ENCODE peak calls at places on chromosomes 1 and 21, in seven cellular contexts. One of them, this sample, is unnamed.
A peak's percentile ranks its signal among the peaks of the same experiment; 100 is the strongest.

GRCh38 chr1:225441314-225442119 is 13.7 kb upstream of the LBR start:
- DNase-seq in ascending aorta: peak; percentile 30
- DNase-seq in colonic mucosa: peak; percentile 87
- DNase-seq in GM23338: no peak
- DNase-seq in upper lobe of right lung: no peak
- DNase-seq in adrenal gland: no peak
- DNase-seq in kidney: no peak
- DNase-seq in this sample: no peak

GRCh38 chr1:159925713-159926066 is 383 bp upstream of the TAGLN2 start:
- DNase-seq in colonic mucosa: no peak
- DNase-seq in adrenal gland: no peak
- DNase-seq in kidney: peak; percentile 78
- DNase-seq in GM23338: no peak
- DNase-seq in upper lobe of right lung: no peak
- DNase-seq in ascending aorta: peak; percentile 78
- DNase-seq in this sample: no peak

GRCh38 chr1:244350027-244350426 is 101.7 kb downstream of the ADSS2 start:
- DNase-seq in ascending aorta: no peak
- DNase-seq in GM23338: no peak
- DNase-seq in adrenal gland: no peak
- DNase-seq in upper lobe of right lung: no peak
- DNase-seq in colonic mucosa: no peak
- DNase-seq in kidney: no peak
- DNase-seq in this sample: no peak

GRCh38 chr1:118185083-118185899 is at the start of gene SPAG17:
- DNase-seq in colonic mucosa: peak; percentile 80
- DNase-seq in ascending aorta: no peak
- DNase-seq in kidney: peak; percentile 93
- DNase-seq in GM23338: peak; percentile 99
- DNase-seq in adrenal gland: peak; percentile 70
- DNase-seq in upper lobe of right lung: peak; percentile 77
- DNase-seq in this sample: no peak

GRCh38 chr1:15279576-15280230 is 32.7 kb downstream of the FHAD1 start:
- DNase-seq in colonic mucosa: no peak
- DNase-seq in adrenal gland: no peak
- DNase-seq in GM23338: peak; percentile 55
- DNase-seq in ascending aorta: no peak
- DNase-seq in kidney: no peak
- DNase-seq in upper lobe of right lung: no peak
- DNase-seq in this sample: no peak

GRCh38 chr1:104760017-104760416 is 1010.3 kb downstream of the AMY1C start:
- DNase-seq in ascending aorta: no peak
- DNase-seq in colonic mucosa: no peak
- DNase-seq in upper lobe of right lung: no peak
- DNase-seq in GM23338: no peak
- DNase-seq in kidney: no peak
- DNase-seq in adrenal gland: no peak
- DNase-seq in this sample: no peak

GRCh38 chr21:34154878-34155277 is 81.5 kb downstream of the MRPS6 start:
- DNase-seq in kidney: no peak
- DNase-seq in GM23338: no peak
- DNase-seq in colonic mucosa: no peak
- DNase-seq in adrenal gland: no peak
- DNase-seq in upper lobe of right lung: no peak
- DNase-seq in ascending aorta: no peak
- DNase-seq in this sample: no peak

GRCh38 chr1:108877858-108878257 is 1.1 kb downstream of the GPSM2 start:
- DNase-seq in upper lobe of right lung: no peak
- DNase-seq in colonic mucosa: peak; percentile 25
- DNase-seq in adrenal gland: no peak
- DNase-seq in ascending aorta: no peak
- DNase-seq in kidney: no peak
- DNase-seq in GM23338: no peak
- DNase-seq in this sample: no peak

GRCh38 chr21:26457817-26458216 is 115.3 kb downstream of the CYYR1 start:
- DNase-seq in ascending aorta: no peak
- DNase-seq in kidney: no peak
- DNase-seq in colonic mucosa: no peak
- DNase-seq in upper lobe of right lung: no peak
- DNase-seq in GM23338: no peak
- DNase-seq in adrenal gland: no peak
- DNase-seq in this sample: no peak

GRCh38 chr1:9539165-9539828 is at the start of gene SLC25A33:
- DNase-seq in ascending aorta: peak; percentile 98
- DNase-seq in GM23338: peak; percentile 97
- DNase-seq in upper lobe of right lung: peak; percentile 99
- DNase-seq in adrenal gland: peak; percentile 98
- DNase-seq in kidney: peak; percentile 99
- DNase-seq in colonic mucosa: peak; percentile 99
- DNase-seq in this sample: peak; percentile 87

GRCh38 chr1:77031101-77031662 is 163.9 kb downstream of the ST6GALNAC5 start:
- DNase-seq in kidney: no peak
- DNase-seq in GM23338: no peak
- DNase-seq in colonic mucosa: no peak
- DNase-seq in upper lobe of right lung: no peak
- DNase-seq in ascending aorta: no peak
- DNase-seq in adrenal gland: no peak
- DNase-seq in this sample: no peak

GRCh38 chr1:191669629-191670028 is 488.6 kb upstream of the RGS18 start:
- DNase-seq in upper lobe of right lung: no peak
- DNase-seq in ascending aorta: no peak
- DNase-seq in GM23338: no peak
- DNase-seq in adrenal gland: no peak
- DNase-seq in kidney: no peak
- DNase-seq in colonic mucosa: no peak
- DNase-seq in this sample: no peak

GRCh38 chr1:234484218-234484617 is 5.2 kb upstream of the TARBP1 start:
- DNase-seq in upper lobe of right lung: no peak
- DNase-seq in colonic mucosa: no peak
- DNase-seq in ascending aorta: no peak
- DNase-seq in kidney: no peak
- DNase-seq in GM23338: no peak
- DNase-seq in adrenal gland: no peak
- DNase-seq in this sample: no peak

GRCh38 chr1:112507896-112508241 is 896 bp upstream of the WNT2B start:
- DNase-seq in kidney: no peak
- DNase-seq in colonic mucosa: no peak
- DNase-seq in ascending aorta: no peak
- DNase-seq in adrenal gland: no peak
- DNase-seq in upper lobe of right lung: no peak
- DNase-seq in GM23338: peak; percentile 79
- DNase-seq in this sample: no peak

GRCh38 chr1:69123486-69123885 is 444.2 kb upstream of the LRRC7 start:
- DNase-seq in colonic mucosa: no peak
- DNase-seq in ascending aorta: no peak
- DNase-seq in GM23338: no peak
- DNase-seq in upper lobe of right lung: no peak
- DNase-seq in adrenal gland: no peak
- DNase-seq in kidney: no peak
- DNase-seq in this sample: no peak

GRCh38 chr1:186680031-186681012 is at the start of gene PTGS2:
- DNase-seq in kidney: peak; percentile 91
- DNase-seq in GM23338: peak; percentile 93
- DNase-seq in upper lobe of right lung: peak; percentile 93
- DNase-seq in adrenal gland: peak; percentile 50
- DNase-seq in colonic mucosa: peak; percentile 80
- DNase-seq in ascending aorta: peak; percentile 87
- DNase-seq in this sample: peak; percentile 41

GRCh38 chr1:169745015-169745861 is 11.4 kb upstream of the SELE start:
- DNase-seq in kidney: no peak
- DNase-seq in GM23338: no peak
- DNase-seq in ascending aorta: no peak
- DNase-seq in adrenal gland: no peak
- DNase-seq in upper lobe of right lung: no peak
- DNase-seq in colonic mucosa: no peak
- DNase-seq in this sample: no peak

GRCh38 chr1:227449051-227449450 is 114.3 kb upstream of the ZNF678 start:
- DNase-seq in upper lobe of right lung: no peak
- DNase-seq in GM23338: peak; percentile 89
- DNase-seq in colonic mucosa: no peak
- DNase-seq in kidney: peak; percentile 18
- DNase-seq in adrenal gland: no peak
- DNase-seq in ascending aorta: no peak
- DNase-seq in this sample: no peak

GRCh38 chr21:20451051-20451450 is 547.2 kb upstream of the NCAM2 start:
- DNase-seq in ascending aorta: no peak
- DNase-seq in kidney: no peak
- DNase-seq in adrenal gland: no peak
- DNase-seq in colonic mucosa: no peak
- DNase-seq in upper lobe of right lung: no peak
- DNase-seq in GM23338: no peak
- DNase-seq in this sample: no peak

GRCh38 chr1:235313931-235314678 is 13.9 kb downstream of the ARID4B start:
- DNase-seq in kidney: no peak
- DNase-seq in upper lobe of right lung: no peak
- DNase-seq in ascending aorta: no peak
- DNase-seq in adrenal gland: no peak
- DNase-seq in GM23338: no peak
- DNase-seq in colonic mucosa: no peak
- DNase-seq in this sample: no peak

GRCh38 chr1:9302745-9303524 is 10.2 kb downstream of the SPSB1 start:
- DNase-seq in upper lobe of right lung: no peak
- DNase-seq in GM23338: no peak
- DNase-seq in adrenal gland: no peak
- DNase-seq in ascending aorta: no peak
- DNase-seq in kidney: no peak
- DNase-seq in colonic mucosa: no peak
- DNase-seq in this sample: no peak

GRCh38 chr1:196317535-196318522 is 290.4 kb downstream of the KCNT2 start:
- DNase-seq in ascending aorta: no peak
- DNase-seq in kidney: no peak
- DNase-seq in GM23338: peak; percentile 65
- DNase-seq in colonic mucosa: no peak
- DNase-seq in adrenal gland: no peak
- DNase-seq in upper lobe of right lung: no peak
- DNase-seq in this sample: no peak
- TF ChIP-seq CTCF in ascending aorta: no peak
- TF ChIP-seq CTCF in kidney: peak; percentile 59
- TF ChIP-seq CTCF in GM23338: peak; percentile 70
- TF ChIP-seq CTCF in colonic mucosa: no peak
- TF ChIP-seq CTCF in adrenal gland: peak; percentile 37
- TF ChIP-seq CTCF in upper lobe of right lung: peak; percentile 50
- TF ChIP-seq CTCF in this sample: peak; percentile 20

GRCh38 chr21:32304998-32305397 is 6.3 kb downstream of the MRAP start:
- DNase-seq in colonic mucosa: peak; percentile 1
- DNase-seq in GM23338: no peak
- DNase-seq in ascending aorta: no peak
- DNase-seq in kidney: no peak
- DNase-seq in adrenal gland: no peak
- DNase-seq in upper lobe of right lung: no peak
- DNase-seq in this sample: no peak

GRCh38 chr21:32301596-32301995 is 2.9 kb downstream of the MRAP start:
- DNase-seq in ascending aorta: no peak
- DNase-seq in upper lobe of right lung: no peak
- DNase-seq in adrenal gland: no peak
- DNase-seq in colonic mucosa: no peak
- DNase-seq in GM23338: no peak
- DNase-seq in kidney: no peak
- DNase-seq in this sample: no peak

GRCh38 chr21:32300117-32300681 is 1.5 kb downstream of the MRAP start:
- DNase-seq in ascending aorta: no peak
- DNase-seq in kidney: no peak
- DNase-seq in adrenal gland: no peak
- DNase-seq in GM23338: no peak
- DNase-seq in colonic mucosa: no peak
- DNase-seq in upper lobe of right lung: no peak
- DNase-seq in this sample: no peak

GRCh38 chr21:32303385-32303784 is 4.7 kb downstream of the MRAP start:
- DNase-seq in upper lobe of right lung: no peak
- DNase-seq in colonic mucosa: no peak
- DNase-seq in kidney: no peak
- DNase-seq in ascending aorta: no peak
- DNase-seq in GM23338: no peak
- DNase-seq in adrenal gland: no peak
- DNase-seq in this sample: no peak

GRCh38 chr21:32302560-32302959 is 3.9 kb downstream of the MRAP start:
- DNase-seq in ascending aorta: no peak
- DNase-seq in colonic mucosa: peak; percentile 3
- DNase-seq in kidney: no peak
- DNase-seq in adrenal gland: no peak
- DNase-seq in GM23338: no peak
- DNase-seq in upper lobe of right lung: no peak
- DNase-seq in this sample: no peak
- H3K4me1 ChIP-seq in ascending aorta: no peaks in the 10 kb centered on the region
- H3K4me1 ChIP-seq in colonic mucosa: no peaks in the 10 kb centered on the region
- H3K4me1 ChIP-seq in kidney: no peaks in the 10 kb centered on the region
- H3K4me1 ChIP-seq in adrenal gland: peaks cover 5% of the 10 kb centered on the region
- H3K4me1 ChIP-seq in GM23338: peaks cover 7% of the 10 kb centered on the region
- H3K4me1 ChIP-seq in upper lobe of right lung: no peaks in the 10 kb centered on the region
- H3K4me1 ChIP-seq in this sample: no peaks in the 10 kb centered on the region

DNA sequence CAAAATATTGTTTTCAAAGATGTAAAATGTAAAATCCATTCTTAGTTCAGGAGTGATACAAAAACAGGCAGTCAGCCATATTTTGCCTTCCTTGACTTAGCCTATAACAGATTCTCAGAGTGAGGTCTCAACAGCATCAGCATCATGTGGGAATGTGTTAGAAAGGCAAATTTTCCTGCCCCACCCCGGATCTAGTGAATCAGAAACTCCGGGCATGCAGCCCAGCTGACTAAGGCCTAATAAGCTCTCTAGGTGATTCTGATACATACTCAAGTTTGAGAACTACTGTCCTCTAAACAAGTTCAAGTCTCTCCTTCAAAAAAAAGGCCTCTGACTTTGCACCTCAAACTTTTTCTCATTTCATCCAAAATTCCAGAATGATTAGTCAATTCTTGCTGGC is 46.9 kb upstream of the PRRC2C start:
- DNase-seq in GM23338: no peak
- DNase-seq in kidney: no peak
- DNase-seq in colonic mucosa: peak; percentile 24
- DNase-seq in upper lobe of right lung: no peak
- DNase-seq in ascending aorta: peak; percentile 96
- DNase-seq in adrenal gland: peak; percentile 57
- DNase-seq in this sample: peak; percentile 80
- TF ChIP-seq CTCF in GM23338: no peak
- TF ChIP-seq CTCF in kidney: no peak
- TF ChIP-seq CTCF in colonic mucosa: no peak
- TF ChIP-seq CTCF in upper lobe of right lung: no peak
- TF ChIP-seq CTCF in ascending aorta: no peak
- TF ChIP-seq CTCF in adrenal gland: no peak
- TF ChIP-seq CTCF in this sample: no peak

GRCh38 chr1:30904962-30905335 is 3.6 kb downstream of the SDC3 start:
- DNase-seq in kidney: peak; percentile 53
- DNase-seq in adrenal gland: no peak
- DNase-seq in GM23338: no peak
- DNase-seq in ascending aorta: no peak
- DNase-seq in colonic mucosa: no peak
- DNase-seq in upper lobe of right lung: no peak
- DNase-seq in this sample: no peak

GRCh38 chr1:30905403-30905802 is 3.2 kb downstream of the SDC3 start:
- DNase-seq in adrenal gland: no peak
- DNase-seq in colonic mucosa: no peak
- DNase-seq in kidney: no peak
- DNase-seq in ascending aorta: no peak
- DNase-seq in upper lobe of right lung: no peak
- DNase-seq in GM23338: no peak
- DNase-seq in this sample: no peak

GRCh38 chr1:30903343-30904034 is 5.1 kb downstream of the SDC3 start:
- DNase-seq in kidney: peak; percentile 27
- DNase-seq in upper lobe of right lung: no peak
- DNase-seq in adrenal gland: no peak
- DNase-seq in ascending aorta: no peak
- DNase-seq in colonic mucosa: no peak
- DNase-seq in GM23338: no peak
- DNase-seq in this sample: no peak

GRCh38 chr1:30902653-30903290 is 5.8 kb downstream of the SDC3 start:
- DNase-seq in kidney: peak; percentile 42
- DNase-seq in adrenal gland: no peak
- DNase-seq in colonic mucosa: no peak
- DNase-seq in ascending aorta: no peak
- DNase-seq in upper lobe of right lung: no peak
- DNase-seq in GM23338: no peak
- DNase-seq in this sample: no peak

GRCh38 chr1:30904191-30904961 is 4.2 kb downstream of the SDC3 start:
- DNase-seq in kidney: peak; percentile 51
- DNase-seq in colonic mucosa: no peak
- DNase-seq in GM23338: no peak
- DNase-seq in ascending aorta: no peak
- DNase-seq in upper lobe of right lung: no peak
- DNase-seq in adrenal gland: no peak
- DNase-seq in this sample: no peak
- H3K4me1 ChIP-seq in kidney: peaks cover 18% of the 10 kb centered on the region
- H3K4me1 ChIP-seq in colonic mucosa: peaks cover 6% of the 10 kb centered on the region
- H3K4me1 ChIP-seq in GM23338: peaks cover 36% of the 10 kb centered on the region
- H3K4me1 ChIP-seq in ascending aorta: peaks cover 40% of the 10 kb centered on the region
- H3K4me1 ChIP-seq in upper lobe of right lung: peaks cover 37% of the 10 kb centered on the region
- H3K4me1 ChIP-seq in adrenal gland: peaks cover 67% of the 10 kb centered on the region
- H3K4me1 ChIP-seq in this sample: peaks cover 20% of the 10 kb centered on the region